ENCODE peak calls at places on chromosomes 11 and 22, in six cellular contexts. J, I, S, B, F and X are unnamed samples.

GRCh38 chr11:65553301-65554001 is 4.7 kb downstream of the LTBP3 start:
- DNase-seq in J (peak; percentile 80), I (no peak), S (peak; percentile 69), B (no peak), F (no peak), X (peak; percentile 77)

GRCh38 chr11:11411401-11411985 is 58.4 kb upstream of the CSNK2A3 start:
- DNase-seq in J (no peak), I (no peak), S (no peak), B (no peak), F (no peak), X (no peak)

GRCh38 chr11:11105361-11105760 is 247.5 kb upstream of the ZBED5 start:
- DNase-seq in J (no peak), I (no peak), S (no peak), B (no peak), F (no peak), X (no peak)

GRCh38 chr11:64802370-64803162 is 448 bp downstream of the MAP4K2 start:
- DNase-seq in J (peak; percentile 17), I (no peak), S (no peak), B (no peak), F (no peak), X (peak; percentile 89)

GRCh38 chr11:7543302-7543701 is 29.5 kb downstream of the PPFIBP2 start:
- DNase-seq in J (no peak), I (no peak), S (no peak), B (no peak), F (no peak), X (no peak)

GRCh38 chr11:72308226-72309073 is 64.5 kb upstream of the PHOX2A start:
- DNase-seq in J (no peak), I (no peak), S (peak; percentile 87), B (peak; percentile 95), F (no peak), X (no peak)

GRCh38 chr22:34808618-34809017 is 257.3 kb upstream of the ISX start:
- DNase-seq in J (no peak), I (no peak), S (no peak), B (no peak), F (no peak), X (no peak)

GRCh38 chr11:19220903-19221682 is 19.3 kb upstream of the CSRP3 start:
- DNase-seq in J (no peak), I (peak; percentile 69), S (no peak), B (peak; percentile 20), F (no peak), X (no peak)

GRCh38 chr22:50529416-50530279 is at the start of gene TYMP:
- DNase-seq in J (no peak), I (peak; percentile 83), S (no peak), B (peak; percentile 78), F (no peak), X (peak; percentile 97)

GRCh38 chr22:21009638-21010425 is 5.1 kb upstream of the P2RX6 start:
- DNase-seq in J (no peak), I (peak; percentile 48), S (no peak), B (peak; percentile 53), F (peak; percentile 84), X (peak; percentile 35)

GRCh38 chr11:1051356-1052132 is 15.0 kb upstream of the MUC6 start:
- DNase-seq in J (no peak), I (no peak), S (no peak), B (no peak), F (no peak), X (peak; percentile 64)

GRCh38 chr22:31637375-31637937 is 24.6 kb downstream of the PISD start:
- DNase-seq in J (no peak), I (no peak), S (no peak), B (no peak), F (peak; percentile 11), X (no peak)